ENCODE peak calls at places on chromosomes 1 and 21, in four cellular contexts. R is K562, O is DND-41, N is GM23248. L is an unnamed sample. For H3K4me1, the result is how much of the 10 kb centered on the place peaks cover.

GRCh38 chr1:46394108-46394871 is at the start of gene FAAH:
- DNase-seq in R (no peak), O (no peak), N (peak), L (peak)

GRCh38 chr21:46471514-46471913 is 12.8 kb downstream of the DIP2A start:
- DNase-seq in R (no peak), O (no peak), N (no peak), L (peak)

GRCh38 chr21:15506086-15506485 is 223.7 kb upstream of the USP25 start:
- DNase-seq in R (no peak), O (no peak), N (no peak), L (no peak)

GRCh38 chr1:54107131-54107530 is 45.7 kb downstream of the CDCP2 start:
- DNase-seq in R (no peak), O (no peak), N (peak), L (peak)

GRCh38 chr1:99005537-99005942 is 879 bp upstream of the PLPPR5 start:
- DNase-seq in R (no peak), O (no peak), N (peak), L (no peak)

GRCh38 chr1:53128401-53128800 is 14.0 kb downstream of the SLC1A7 start:
- DNase-seq in R (no peak), O (no peak), N (no peak), L (no peak)

GRCh38 chr1:25543425-25544242 is at the start of gene LDLRAP1:
- DNase-seq in R (peak), O (no peak), N (peak), L (peak)

GRCh38 chr1:153152481-153152880 is 1.8 kb upstream of the SPRR2G start:
- DNase-seq in R (no peak), O (no peak), N (no peak), L (no peak)

GRCh38 chr1:48936436-48936835 is 159.7 kb upstream of the BEND5 start:
- DNase-seq in R (no peak), O (no peak), N (peak), L (no peak)

GRCh38 chr1:8266436-8267165 is 51.3 kb upstream of the SLC45A1 start:
- DNase-seq in R (no peak), O (no peak), N (no peak), L (no peak)

GRCh38 chr1:159869173-159869572 is 6.7 kb upstream of the VSIG8 start:
- DNase-seq in R (peak), O (peak), N (peak), L (no peak)

GRCh38 chr1:225754940-225755635 is 22.5 kb upstream of the SRP9 start:
- DNase-seq in R (no peak), O (no peak), N (peak), L (no peak)

GRCh38 chr1:7476861-7477534 is 294.1 kb upstream of the VAMP3 start:
- DNase-seq in R (no peak), O (no peak), N (no peak), L (no peak)

GRCh38 chr1:9630331-9631081 is 21.0 kb upstream of the PIK3CD start:
- DNase-seq in R (no peak), O (peak), N (no peak), L (no peak)

GRCh38 chr21:34790834-34791233 is 122.0 kb downstream of the CLIC6 start:
- DNase-seq in R (no peak), O (no peak), N (no peak), L (no peak)

GRCh38 chr1:218281285-218281684 is 3.8 kb upstream of the RRP15 start:
- DNase-seq in R (no peak), O (no peak), N (peak), L (peak)
- H3K4me3 ChIP-seq in R (no peak), O (no peak), N (no peak), L (no peak)

GRCh38 chr1:236495359-236496120 is 28.2 kb upstream of the LGALS8 start:
- DNase-seq in R (no peak), O (no peak), N (no peak), L (no peak)

GRCh38 chr1:236492378-236492777 is 31.4 kb upstream of the LGALS8 start:
- DNase-seq in R (no peak), O (no peak), N (no peak), L (no peak)

GRCh38 chr1:236491469-236492136 is 32.2 kb upstream of the LGALS8 start:
- DNase-seq in R (no peak), O (no peak), N (no peak), L (no peak)

GRCh38 chr1:236494586-236495207 is 29.1 kb upstream of the LGALS8 start:
- DNase-seq in R (no peak), O (no peak), N (peak), L (no peak)

DNA sequence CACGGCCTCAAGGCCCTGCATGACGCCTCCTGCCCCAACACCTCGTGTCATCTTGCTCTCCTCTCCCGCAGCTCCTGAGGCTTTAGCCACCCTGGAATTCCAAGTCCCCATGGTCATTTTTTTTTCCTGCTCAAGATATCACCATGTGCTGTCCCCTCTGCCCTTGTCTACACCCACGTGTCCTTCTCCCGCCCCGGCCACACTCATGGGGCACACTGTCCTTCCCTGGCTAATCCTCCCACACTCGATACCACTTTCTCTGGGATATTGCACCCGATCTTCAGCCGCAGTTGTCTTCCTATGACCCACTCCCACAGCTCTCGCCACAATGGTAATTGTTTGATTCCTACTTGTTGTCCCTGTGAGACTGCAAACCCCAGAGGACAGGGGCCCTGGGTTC is 29.7 kb upstream of the LGALS8 start:
- DNase-seq in R (no peak), O (no peak), N (no peak), L (no peak)
- H3K4me1 ChIP-seq in R (under half), O (under half), N (under half), L (under half)

DNA sequence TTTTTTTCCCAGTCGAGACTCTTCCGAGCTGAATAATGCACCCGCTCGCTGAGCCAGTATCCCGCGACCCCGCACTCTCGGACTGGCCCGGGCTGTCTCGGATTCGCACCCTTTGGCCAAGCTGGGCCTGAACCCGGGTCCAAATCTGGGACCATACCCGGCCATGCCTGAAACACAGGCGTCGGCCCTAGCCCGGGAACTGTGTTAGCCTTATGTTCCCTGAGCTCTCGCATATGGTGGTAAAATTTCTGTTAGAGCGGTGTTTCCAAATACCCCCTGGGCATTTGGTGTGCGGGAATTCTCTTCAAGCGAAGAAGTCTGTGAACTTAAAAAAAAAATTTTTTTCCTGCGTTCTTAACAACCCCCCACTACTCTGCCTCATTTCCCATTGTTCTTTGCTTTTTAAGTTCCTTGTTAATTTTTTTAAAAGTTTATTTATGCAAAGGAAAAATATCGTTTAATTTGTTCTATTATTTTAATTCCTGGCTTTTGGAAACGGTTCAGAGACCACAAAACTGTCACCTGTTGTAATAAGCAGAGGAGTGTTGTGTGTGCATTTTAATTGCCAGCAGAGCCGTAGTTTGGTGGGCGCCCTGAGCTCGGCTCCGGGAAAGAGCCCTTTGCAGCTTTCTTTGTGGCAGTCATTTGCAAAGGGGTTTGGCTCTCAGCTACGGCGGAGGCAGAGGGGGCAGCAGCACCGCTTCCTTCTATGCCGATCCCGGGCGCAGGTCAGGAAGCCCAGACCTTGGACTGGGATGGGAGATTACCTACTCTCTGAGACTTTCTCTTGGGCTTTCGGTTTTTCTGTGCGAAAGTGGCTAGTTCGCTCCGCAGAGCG is 3.3 kb downstream of the RNF220 start:
- DNase-seq in R (no peak), O (no peak), N (no peak), L (peak)
- TF ChIP-seq EZH2 in R (no peak), O (no peak), N (peak), L (peak)

GRCh38 chr1:27567931-27568246 is 36.1 kb downstream of the AHDC1 start:
- DNase-seq in R (no peak), O (no peak), N (no peak), L (no peak)
- H3K4me3 ChIP-seq in R (no peak), O (no peak), N (peak), L (no peak)

GRCh38 chr1:208728815-208729214 is 484.6 kb upstream of the PLXNA2 start:
- DNase-seq in R (no peak), O (no peak), N (no peak), L (no peak)
- H3K4me1 ChIP-seq in R (under half), O (under half), N (under half), L (under half)

GRCh38 chr1:238501290-238501689 is 610.6 kb upstream of the ZP4 start:
- DNase-seq in R (no peak), O (no peak), N (no peak), L (no peak)

GRCh38 chr1:238499036-238499435 is 608.3 kb upstream of the ZP4 start:
- DNase-seq in R (no peak), O (no peak), N (no peak), L (no peak)
- TF ChIP-seq EZH2 in R (no peak), O (no peak), N (no peak), L (no peak)

GRCh38 chr1:116765962-116766361 is 11.7 kb downstream of the CD2 start:
- DNase-seq in R (no peak), O (peak), N (peak), L (no peak)
- H3K4me3 ChIP-seq in R (no peak), O (no peak), N (no peak), L (no peak)

DNA sequence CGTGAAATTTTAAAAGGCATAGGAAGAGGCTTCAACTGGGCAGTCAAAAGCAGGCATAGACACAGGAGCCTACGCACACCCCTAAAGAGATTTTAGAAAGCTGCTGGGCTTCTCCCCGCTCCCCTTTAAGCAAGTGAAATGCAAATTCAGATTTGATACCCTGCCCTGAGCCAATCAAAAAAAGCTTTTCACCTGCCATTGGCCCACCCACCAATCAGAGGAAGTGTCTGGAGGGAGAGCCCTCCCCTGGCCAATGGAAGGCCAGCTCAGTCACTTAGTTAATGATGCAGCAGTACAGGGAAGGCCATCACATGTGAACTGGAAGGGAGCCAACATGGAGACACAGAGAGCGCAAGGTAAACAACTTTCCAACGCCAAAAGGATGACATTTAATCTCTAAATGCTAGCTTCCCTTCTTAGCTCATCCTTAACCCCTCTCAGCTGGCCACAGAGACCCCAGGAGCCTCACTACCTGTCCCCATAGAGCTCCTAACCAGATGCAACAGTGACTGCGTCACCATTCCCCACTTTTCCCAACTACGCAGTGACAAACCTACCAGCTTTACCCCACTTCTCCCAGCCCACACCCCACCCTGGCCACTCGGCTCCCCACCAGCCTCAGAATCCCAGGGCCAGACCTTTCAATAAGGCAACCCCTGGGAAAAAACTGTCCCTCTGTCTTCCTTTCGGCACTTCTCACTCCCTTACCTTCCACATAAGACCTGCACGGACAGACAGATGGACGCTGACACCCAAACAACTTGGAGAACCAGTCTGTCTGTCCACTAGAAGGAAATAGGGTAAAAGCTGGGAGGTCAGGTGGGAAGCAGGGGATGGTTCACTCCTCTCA is 71.0 kb downstream of the CD46 start:
- DNase-seq in R (peak), O (no peak), N (peak), L (peak)
- H3K4me1 ChIP-seq in R (half or more), O (under half), N (under half), L (under half)

GRCh38 chr1:32703479-32704291 is 1.1 kb upstream of the SYNC start:
- DNase-seq in R (no peak), O (no peak), N (peak), L (no peak)

GRCh38 chr1:32705516-32705915 is 2.9 kb upstream of the SYNC start:
- DNase-seq in R (no peak), O (no peak), N (no peak), L (no peak)

GRCh38 chr1:32701421-32701911 is 1.1 kb downstream of the SYNC start:
- DNase-seq in R (no peak), O (no peak), N (peak), L (no peak)

GRCh38 chr1:32702599-32703478 is at the start of gene SYNC:
- DNase-seq in R (peak), O (no peak), N (peak), L (no peak)

GRCh38 chr1:32701951-32702598 is 495 bp downstream of the SYNC start:
- DNase-seq in R (no peak), O (no peak), N (peak), L (no peak)
- TF ChIP-seq EZH2 in R (no peak), O (no peak), N (no peak), L (no peak)

GRCh38 chr1:167101754-167102153 is 7.9 kb downstream of the STYXL2 start:
- DNase-seq in R (no peak), O (no peak), N (no peak), L (no peak)

GRCh38 chr1:167105841-167106461 is 12.1 kb downstream of the STYXL2 start:
- DNase-seq in R (no peak), O (no peak), N (no peak), L (no peak)

GRCh38 chr1:167100730-167101129 is 6.9 kb downstream of the STYXL2 start:
- DNase-seq in R (no peak), O (no peak), N (no peak), L (no peak)

GRCh38 chr1:167105150-167105840 is 11.4 kb downstream of the STYXL2 start:
- DNase-seq in R (no peak), O (no peak), N (no peak), L (peak)

DNA sequence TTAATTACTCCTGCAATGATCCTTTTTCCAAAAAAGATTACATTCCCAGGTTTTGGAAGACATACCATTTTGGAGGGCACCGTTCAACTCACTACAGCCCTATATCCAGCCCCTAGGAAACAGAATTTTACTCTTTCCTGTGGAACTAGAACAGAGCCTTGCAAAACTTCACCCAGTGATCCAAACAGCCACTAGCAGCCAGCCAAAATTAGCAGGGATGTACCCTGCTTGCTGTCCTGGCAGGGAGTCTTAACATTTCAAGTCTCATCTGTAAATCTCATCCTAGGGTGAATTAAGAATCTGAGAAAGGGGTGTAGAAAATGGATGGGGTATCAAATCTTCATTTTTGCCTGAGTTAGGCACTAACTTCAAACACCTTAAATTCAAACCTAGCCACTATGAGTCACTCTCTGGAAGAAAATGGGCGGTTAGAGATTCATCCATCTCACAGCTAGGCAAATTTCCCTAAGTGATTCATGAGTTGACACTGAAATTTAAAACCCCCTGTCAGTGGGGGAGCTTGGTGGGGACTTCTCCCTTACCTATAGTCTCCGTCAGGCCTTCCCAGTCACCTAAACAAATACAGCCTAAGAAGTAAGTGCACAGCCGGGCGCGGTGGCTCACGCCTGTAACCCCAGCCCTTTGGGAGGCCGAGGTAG is 9.5 kb downstream of the STYXL2 start:
- DNase-seq in R (no peak), O (no peak), N (no peak), L (no peak)
- H3K4me3 ChIP-seq in R (no peak), O (no peak), N (no peak), L (no peak)

L was measured in A673.